ENCODE peak calls at places on chromosomes 11 and 22, in nine cellular contexts. N is right atrium auricular region; L is non-pigmented ciliary epithelial cell; P is skeletal muscle cell; X is ecto neural progenitor cell; B is hepatocyte; J is DMS 273 treated with DMSO at 0.1 percent for 48 hours; T is ACHN; O is activated naive CD4-positive, alpha-beta T cell treated with anti-CD3 and anti-CD28 coated beads, Interleukin-2, amount 10 ng/mL, durations not matched to agents 7 days and 5 days. K is an unnamed sample.

GRCh38 chr11:129930743-129931142 is 35.4 kb upstream of the NFRKB start:
- DNase-seq in P (no peak), X (no peak), B (no peak), N (no peak), O (no peak), T (no peak), L (no peak), J (no peak), K (peak)

GRCh38 chr11:11992257-11992690 is 16.2 kb downstream of the DKK3 start:
- DNase-seq in P (no peak), T (no peak), L (no peak), N (no peak), X (peak), O (no peak), J (no peak), B (peak), K (no peak)

GRCh38 chr11:13695886-13696285 is 27.4 kb downstream of the FAR1 start:
- DNase-seq in T (no peak), P (no peak), J (no peak), N (no peak), B (no peak), O (no peak), X (no peak), L (no peak), K (no peak)

GRCh38 chr11:90250970-90251369 is 28.1 kb upstream of the CHORDC1 start:
- DNase-seq in T (no peak), N (no peak), J (no peak), L (no peak), P (no peak), X (no peak), O (no peak), B (no peak), K (no peak)

GRCh38 chr11:79675081-79675480 is 234.3 kb upstream of the TENM4 start:
- DNase-seq in B (no peak), L (no peak), N (no peak), P (no peak), X (no peak), T (no peak), J (no peak), O (no peak), K (no peak)

GRCh38 chr11:76903325-76903724 is 42.6 kb downstream of the ACER3 start:
- DNase-seq in P (no peak), J (no peak), L (no peak), B (peak), T (no peak), X (no peak), N (no peak), O (no peak), K (no peak)

GRCh38 chr11:117643606-117644300 is 153.3 kb downstream of the DSCAML1 start:
- DNase-seq in L (no peak), P (no peak), T (no peak), B (no peak), O (no peak), X (no peak), J (no peak), N (no peak), K (no peak)

GRCh38 chr11:43928721-43929120 is 13.7 kb upstream of the C11orf96 start:
- DNase-seq in N (no peak), O (no peak), J (no peak), L (no peak), B (no peak), X (no peak), T (no peak), P (no peak), K (no peak)

GRCh38 chr22:23071163-23072034 is 1.1 kb downstream of the GNAZ start:
- DNase-seq in J (no peak), T (no peak), X (no peak), B (no peak), L (no peak), O (no peak), N (no peak), P (no peak), K (no peak)

GRCh38 chr11:64013141-64013896 is 22.4 kb upstream of the FLRT1 start:
- DNase-seq in N (no peak), J (no peak), B (no peak), T (no peak), L (no peak), O (no peak), X (no peak), P (no peak), K (no peak)

GRCh38 chr11:72814831-72815618 is 814 bp downstream of the ATG16L2 start:
- DNase-seq in O (peak), T (peak), B (peak), X (no peak), J (peak), N (no peak), P (no peak), L (no peak), K (peak)

GRCh38 chr11:41306435-41306834 is 153.0 kb downstream of the LRRC4C start:
- DNase-seq in X (no peak), N (no peak), P (no peak), B (no peak), T (no peak), J (no peak), L (peak), O (no peak), K (no peak)

GRCh38 chr22:20586403-20586745 is 79.0 kb downstream of the MED15 start:
- DNase-seq in P (no peak), L (no peak), T (no peak), N (no peak), O (no peak), J (no peak), B (no peak), X (no peak), K (no peak)

GRCh38 chr11:92453055-92453454 is 228.4 kb downstream of the FAT3 start:
- DNase-seq in T (no peak), X (no peak), N (no peak), L (peak), P (peak), B (peak), J (no peak), O (no peak), K (no peak)

GRCh38 chr11:35617687-35618496 is at the start of gene FJX1:
- DNase-seq in N (peak), X (peak), B (peak), J (no peak), T (peak), P (peak), L (peak), O (peak), K (peak)